ENCODE peak calls at places on chromosomes 7 and 10, in five cellular contexts. One of them, this sample, is unnamed. For H3K4me1, the result is how much of the 10 kb centered on the place peaks cover.

GRCh38 chr10:124671486-124672075 is 72.6 kb downstream of the FAM53B start:
- DNase-seq in breast epithelium: peak
- DNase-seq in RWPE2: no peak
- DNase-seq in ovary: no peak
- DNase-seq in PC-9: peak
- DNase-seq in this sample: peak

GRCh38 chr7:157418204-157419029 is 81.6 kb downstream of the DNAJB6 start:
- DNase-seq in RWPE2: no peak
- DNase-seq in PC-9: no peak
- DNase-seq in breast epithelium: no peak
- DNase-seq in ovary: no peak
- DNase-seq in this sample: no peak

GRCh38 chr10:31101123-31101522 is 69.5 kb upstream of the ZNF438 start:
- DNase-seq in breast epithelium: no peak
- DNase-seq in PC-9: peak
- DNase-seq in ovary: no peak
- DNase-seq in RWPE2: no peak
- DNase-seq in this sample: no peak

GRCh38 chr7:72467237-72467636 is 55.1 kb upstream of the CALN1 start:
- DNase-seq in ovary: no peak
- DNase-seq in RWPE2: no peak
- DNase-seq in PC-9: no peak
- DNase-seq in breast epithelium: no peak
- DNase-seq in this sample: no peak

GRCh38 chr10:31940839-31941653 is 12.4 kb upstream of the ARHGAP12 start:
- DNase-seq in RWPE2: peak
- DNase-seq in breast epithelium: no peak
- DNase-seq in PC-9: peak
- DNase-seq in ovary: no peak
- DNase-seq in this sample: no peak

GRCh38 chr10:85916999-85917573 is 449.5 kb downstream of the GRID1 start:
- DNase-seq in breast epithelium: peak
- DNase-seq in PC-9: no peak
- DNase-seq in ovary: no peak
- DNase-seq in RWPE2: no peak
- DNase-seq in this sample: no peak

GRCh38 chr7:103114576-103115008 is 34.3 kb downstream of the NAPEPLD start:
- DNase-seq in PC-9: no peak
- DNase-seq in ovary: no peak
- DNase-seq in RWPE2: no peak
- DNase-seq in breast epithelium: no peak
- DNase-seq in this sample: no peak

GRCh38 chr10:90222372-90222771 is 521.0 kb downstream of the KIF20B start:
- DNase-seq in breast epithelium: no peak
- DNase-seq in ovary: no peak
- DNase-seq in RWPE2: no peak
- DNase-seq in PC-9: no peak
- DNase-seq in this sample: no peak

GRCh38 chr10:132520147-132520811 is 17.3 kb upstream of the INPP5A start:
- DNase-seq in breast epithelium: no peak
- DNase-seq in PC-9: no peak
- DNase-seq in RWPE2: no peak
- DNase-seq in ovary: peak
- DNase-seq in this sample: peak

GRCh38 chr10:132517951-132518521 is 19.6 kb upstream of the INPP5A start:
- DNase-seq in RWPE2: peak
- DNase-seq in ovary: peak
- DNase-seq in PC-9: no peak
- DNase-seq in breast epithelium: no peak
- DNase-seq in this sample: no peak

GRCh38 chr7:27148031-27148775 is 629 bp upstream of the HOXA6 start:
- DNase-seq in ovary: no peak
- DNase-seq in breast epithelium: peak
- DNase-seq in PC-9: no peak
- DNase-seq in RWPE2: no peak
- DNase-seq in this sample: no peak

GRCh38 chr7:18226598-18226997 is 199.0 kb upstream of the PRPS1L1 start:
- DNase-seq in RWPE2: no peak
- DNase-seq in breast epithelium: no peak
- DNase-seq in PC-9: no peak
- DNase-seq in ovary: no peak
- DNase-seq in this sample: no peak

GRCh38 chr7:1954366-1955004 is 278.3 kb downstream of the MAD1L1 start:
- DNase-seq in breast epithelium: no peak
- DNase-seq in RWPE2: no peak
- DNase-seq in PC-9: no peak
- DNase-seq in ovary: no peak
- DNase-seq in this sample: no peak

GRCh38 chr7:96538632-96539031 is 171.0 kb downstream of the SEM1 start:
- DNase-seq in breast epithelium: no peak
- DNase-seq in RWPE2: no peak
- DNase-seq in ovary: no peak
- DNase-seq in PC-9: no peak
- DNase-seq in this sample: no peak

DNA sequence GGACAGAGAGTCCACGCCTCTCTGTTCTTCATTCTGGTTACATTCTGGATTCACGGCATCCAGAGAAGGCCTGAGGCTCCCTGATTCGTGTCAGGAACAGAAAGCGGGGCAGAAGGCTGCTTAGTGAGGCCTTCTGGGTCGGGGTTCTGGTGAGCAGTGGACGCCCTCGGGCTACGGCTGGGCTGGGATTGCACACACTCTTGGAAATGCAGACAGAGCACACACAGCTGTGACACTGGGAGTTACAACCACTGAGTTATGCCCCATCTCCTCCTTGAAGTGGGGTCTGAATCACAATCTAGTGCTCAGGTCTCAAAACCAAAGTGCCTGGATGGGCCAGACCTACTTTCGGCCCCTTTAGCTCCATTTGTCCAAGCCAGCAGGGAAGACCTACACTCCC is 156.9 kb upstream of the GDF10 start:
- DNase-seq in ovary: no peak
- DNase-seq in RWPE2: no peak
- DNase-seq in PC-9: no peak
- DNase-seq in breast epithelium: no peak
- DNase-seq in this sample: no peak
- H3K4me1 ChIP-seq in ovary: under half
- H3K4me1 ChIP-seq in RWPE2: under half
- H3K4me1 ChIP-seq in PC-9: under half
- H3K4me1 ChIP-seq in breast epithelium: under half
- H3K4me1 ChIP-seq in this sample: under half

DNA sequence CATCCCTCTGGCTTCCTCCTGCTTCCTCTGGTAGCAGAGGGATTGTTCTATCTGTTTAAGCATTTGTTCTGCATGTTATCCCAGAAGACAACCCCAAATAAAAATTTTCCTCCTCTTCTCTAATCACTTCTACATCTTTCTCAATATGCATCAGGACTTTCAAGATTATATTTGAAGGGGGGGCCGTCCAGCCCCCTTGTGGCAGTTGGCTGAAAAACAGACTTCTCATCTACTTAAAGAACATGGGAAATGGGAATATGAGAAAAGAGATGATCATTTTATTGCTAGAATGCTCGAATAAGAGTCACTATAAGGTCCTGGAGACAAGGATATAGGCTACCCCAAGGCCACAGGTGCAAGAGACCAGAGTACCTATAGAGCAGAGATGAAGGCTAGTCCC is 466.0 kb downstream of the REEP3 start:
- DNase-seq in breast epithelium: no peak
- DNase-seq in ovary: no peak
- DNase-seq in RWPE2: no peak
- DNase-seq in PC-9: no peak
- DNase-seq in this sample: no peak
- TF ChIP-seq CTCF in breast epithelium: no peak
- TF ChIP-seq CTCF in ovary: no peak
- TF ChIP-seq CTCF in RWPE2: no peak
- TF ChIP-seq CTCF in PC-9: no peak
- TF ChIP-seq CTCF in this sample: no peak

GRCh38 chr7:142773230-142773629 is 2.5 kb downstream of the PRSS2 start:
- DNase-seq in breast epithelium: no peak
- DNase-seq in ovary: no peak
- DNase-seq in PC-9: no peak
- DNase-seq in RWPE2: no peak
- DNase-seq in this sample: no peak

GRCh38 chr7:142773937-142774744 is 3.4 kb downstream of the PRSS2 start:
- DNase-seq in ovary: no peak
- DNase-seq in PC-9: no peak
- DNase-seq in breast epithelium: no peak
- DNase-seq in RWPE2: no peak
- DNase-seq in this sample: no peak

GRCh38 chr7:142774826-142775225 is 4.1 kb downstream of the PRSS2 start:
- DNase-seq in breast epithelium: no peak
- DNase-seq in RWPE2: no peak
- DNase-seq in PC-9: peak
- DNase-seq in ovary: no peak
- DNase-seq in this sample: no peak

GRCh38 chr7:142777318-142777717 is 6.5 kb downstream of the PRSS2 start:
- DNase-seq in breast epithelium: no peak
- DNase-seq in RWPE2: no peak
- DNase-seq in ovary: no peak
- DNase-seq in PC-9: no peak
- DNase-seq in this sample: no peak

GRCh38 chr7:142776206-142776844 is 5.6 kb downstream of the PRSS2 start:
- DNase-seq in RWPE2: no peak
- DNase-seq in ovary: no peak
- DNase-seq in breast epithelium: no peak
- DNase-seq in PC-9: peak
- DNase-seq in this sample: no peak
- H3K4me3 ChIP-seq in RWPE2: no peak
- H3K4me3 ChIP-seq in ovary: no peak
- H3K4me3 ChIP-seq in breast epithelium: no peak
- H3K4me3 ChIP-seq in PC-9: no peak
- H3K4me3 ChIP-seq in this sample: no peak

DNA sequence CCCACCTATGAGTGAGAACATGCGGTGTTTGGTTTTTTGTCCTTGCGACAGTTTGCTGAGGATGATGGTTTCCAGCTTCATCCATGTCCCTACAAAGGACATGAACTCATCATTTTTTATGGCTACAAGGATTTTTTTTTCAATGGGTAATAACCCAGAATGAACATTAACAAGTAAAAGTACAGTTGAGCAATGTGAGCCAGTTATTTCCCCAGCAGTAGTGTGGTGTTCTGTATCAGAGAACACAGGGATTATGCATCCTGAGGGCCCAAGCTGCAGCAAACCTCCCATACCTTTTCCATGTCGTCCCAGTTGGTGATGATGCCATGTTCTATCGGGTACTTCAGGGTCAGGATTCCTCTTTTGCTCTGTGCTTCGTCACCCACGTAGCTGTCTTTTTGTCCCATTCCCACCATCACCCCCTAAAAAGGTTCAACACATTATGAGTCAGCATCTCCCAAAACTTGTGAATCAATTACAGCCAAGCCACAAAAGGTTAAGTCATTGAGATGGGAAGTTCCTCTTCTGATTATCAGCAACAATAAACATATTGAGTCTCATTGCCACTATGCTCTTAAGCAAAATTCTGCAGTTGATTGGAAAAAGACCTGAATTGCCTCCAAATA is 5.5 kb downstream of the ACTA2 start:
- DNase-seq in ovary: no peak
- DNase-seq in breast epithelium: no peak
- DNase-seq in PC-9: no peak
- DNase-seq in RWPE2: no peak
- DNase-seq in this sample: no peak
- H3K4me1 ChIP-seq in ovary: under half
- H3K4me1 ChIP-seq in breast epithelium: under half
- H3K4me1 ChIP-seq in PC-9: under half
- H3K4me1 ChIP-seq in RWPE2: under half
- H3K4me1 ChIP-seq in this sample: under half

GRCh38 chr7:124764847-124765400 is 668 bp downstream of the GPR37 start:
- DNase-seq in ovary: no peak
- DNase-seq in breast epithelium: no peak
- DNase-seq in RWPE2: no peak
- DNase-seq in PC-9: no peak
- DNase-seq in this sample: no peak

GRCh38 chr7:124764071-124764846 is 1.3 kb downstream of the GPR37 start:
- DNase-seq in ovary: no peak
- DNase-seq in breast epithelium: no peak
- DNase-seq in PC-9: no peak
- DNase-seq in RWPE2: no peak
- DNase-seq in this sample: no peak

GRCh38 chr7:124768525-124768924 is 2.9 kb upstream of the GPR37 start:
- DNase-seq in ovary: no peak
- DNase-seq in RWPE2: no peak
- DNase-seq in PC-9: no peak
- DNase-seq in breast epithelium: no peak
- DNase-seq in this sample: no peak

GRCh38 chr7:124762611-124763143 is 2.9 kb downstream of the GPR37 start:
- DNase-seq in RWPE2: no peak
- DNase-seq in breast epithelium: no peak
- DNase-seq in ovary: no peak
- DNase-seq in PC-9: no peak
- DNase-seq in this sample: no peak

DNA sequence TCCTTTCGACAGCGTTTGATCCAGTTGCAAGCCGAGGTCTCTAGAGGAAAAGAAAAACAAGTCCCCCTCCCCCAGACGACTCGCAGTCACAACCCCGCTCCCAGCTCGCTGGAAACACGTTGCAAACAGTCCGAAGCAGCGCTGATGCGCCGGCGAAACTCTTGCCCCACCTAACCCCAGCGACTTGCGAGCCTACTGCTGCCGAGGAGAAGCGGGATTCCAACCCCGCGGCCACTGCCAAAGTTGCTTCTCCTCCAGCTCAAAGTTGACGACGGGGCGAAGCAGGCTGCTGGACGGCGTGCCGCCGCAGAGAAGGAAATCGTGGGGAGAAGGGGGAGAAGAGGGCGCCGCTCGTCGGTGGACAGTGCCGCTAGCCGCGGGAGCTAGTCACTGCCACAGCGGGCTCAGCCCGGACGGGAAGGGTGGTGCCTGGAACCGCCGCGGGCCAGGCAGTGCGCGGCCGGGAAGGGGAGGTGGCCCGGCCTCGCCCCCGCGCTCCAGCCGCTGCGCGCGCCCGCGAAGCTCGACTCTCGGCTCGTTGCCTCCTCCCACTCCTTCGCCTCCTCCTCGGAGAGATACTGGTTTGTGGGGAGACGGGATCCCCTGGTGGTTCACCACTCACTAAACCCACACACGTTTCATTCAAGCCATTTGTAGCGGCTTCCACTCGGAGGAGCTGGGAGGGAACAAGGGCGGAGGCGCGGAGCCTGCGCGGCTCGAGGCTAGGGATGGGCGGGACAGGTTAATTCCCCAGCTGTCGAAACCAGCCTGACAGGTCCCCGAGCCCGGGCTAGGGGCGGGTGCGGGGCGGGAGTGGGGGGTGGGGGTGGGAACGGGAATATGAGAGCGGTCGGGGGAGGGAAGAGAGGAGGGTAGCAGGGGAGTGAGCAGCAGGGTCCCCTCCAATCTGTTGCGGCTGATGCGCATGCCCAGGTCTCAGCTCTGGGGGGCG is at the start of gene GPR37:
- DNase-seq in PC-9: peak
- DNase-seq in ovary: no peak
- DNase-seq in breast epithelium: peak
- DNase-seq in RWPE2: peak
- DNase-seq in this sample: no peak
- TF ChIP-seq CTCF in PC-9: no peak
- TF ChIP-seq CTCF in ovary: no peak
- TF ChIP-seq CTCF in breast epithelium: no peak
- TF ChIP-seq CTCF in RWPE2: peak
- TF ChIP-seq CTCF in this sample: no peak

GRCh38 chr7:19709249-19709578 is 377 bp upstream of the POLR1F start:
- DNase-seq in breast epithelium: no peak
- DNase-seq in PC-9: no peak
- DNase-seq in RWPE2: no peak
- DNase-seq in ovary: no peak
- DNase-seq in this sample: no peak
- H3K4me3 ChIP-seq in breast epithelium: peak
- H3K4me3 ChIP-seq in PC-9: peak
- H3K4me3 ChIP-seq in RWPE2: peak
- H3K4me3 ChIP-seq in ovary: peak
- H3K4me3 ChIP-seq in this sample: peak

This sample was measured in left ventricle myocardium inferior.